ENCODE peak calls at places on chromosome 13, in six cellular contexts. One of them, this sample, is unnamed.
A peak's percentile ranks its signal among the peaks of the same experiment; 100 is the strongest.

GRCh38 chr13:76854894-76855293 is 31.3 kb downstream of the KCTD12 start:
- DNase-seq in suprapubic skin: no peak
- DNase-seq in type B pancreatic cell: no peak
- DNase-seq in brain microvascular endothelial cell: no peak
- DNase-seq in CD4-positive, alpha-beta T cell: no peak
- DNase-seq in foreskin fibroblast: no peak
- DNase-seq in this sample: no peak

GRCh38 chr13:28204690-28205443 is 66.5 kb downstream of the PAN3 start:
- DNase-seq in suprapubic skin: no peak
- DNase-seq in type B pancreatic cell: no peak
- DNase-seq in brain microvascular endothelial cell: no peak
- DNase-seq in CD4-positive, alpha-beta T cell: no peak
- DNase-seq in foreskin fibroblast: no peak
- DNase-seq in this sample: no peak

GRCh38 chr13:32175307-32175706 is 139.9 kb downstream of the ZAR1L start:
- DNase-seq in suprapubic skin: no peak
- DNase-seq in type B pancreatic cell: no peak
- DNase-seq in brain microvascular endothelial cell: no peak
- DNase-seq in CD4-positive, alpha-beta T cell: no peak
- DNase-seq in foreskin fibroblast: no peak
- DNase-seq in this sample: no peak

GRCh38 chr13:76939215-76939614 is 9.1 kb upstream of the ACOD1 start:
- DNase-seq in suprapubic skin: no peak
- DNase-seq in type B pancreatic cell: no peak
- DNase-seq in brain microvascular endothelial cell: no peak
- DNase-seq in CD4-positive, alpha-beta T cell: no peak
- DNase-seq in foreskin fibroblast: no peak
- DNase-seq in this sample: no peak

GRCh38 chr13:56907766-56908165 is 233.0 kb upstream of the PRR20A start:
- DNase-seq in suprapubic skin: no peak
- DNase-seq in type B pancreatic cell: no peak
- DNase-seq in brain microvascular endothelial cell: no peak
- DNase-seq in CD4-positive, alpha-beta T cell: no peak
- DNase-seq in foreskin fibroblast: no peak
- DNase-seq in this sample: no peak

GRCh38 chr13:97422118-97423054 is 11.6 kb upstream of the RAP2A start:
- DNase-seq in suprapubic skin: no peak
- DNase-seq in type B pancreatic cell: no peak
- DNase-seq in brain microvascular endothelial cell: no peak
- DNase-seq in CD4-positive, alpha-beta T cell: no peak
- DNase-seq in foreskin fibroblast: no peak
- DNase-seq in this sample: no peak

GRCh38 chr13:71602327-71602726 is 264.7 kb downstream of the DACH1 start:
- DNase-seq in suprapubic skin: no peak
- DNase-seq in type B pancreatic cell: no peak
- DNase-seq in brain microvascular endothelial cell: no peak
- DNase-seq in CD4-positive, alpha-beta T cell: no peak
- DNase-seq in foreskin fibroblast: no peak
- DNase-seq in this sample: no peak

GRCh38 chr13:31962661-31963345 is 68.8 kb upstream of the FRY start:
- DNase-seq in suprapubic skin: no peak
- DNase-seq in type B pancreatic cell: no peak
- DNase-seq in brain microvascular endothelial cell: peak; percentile 46
- DNase-seq in CD4-positive, alpha-beta T cell: no peak
- DNase-seq in foreskin fibroblast: no peak
- DNase-seq in this sample: no peak

GRCh38 chr13:95217920-95218830 is 83.1 kb downstream of the ABCC4 start:
- DNase-seq in suprapubic skin: no peak
- DNase-seq in type B pancreatic cell: no peak
- DNase-seq in brain microvascular endothelial cell: no peak
- DNase-seq in CD4-positive, alpha-beta T cell: no peak
- DNase-seq in foreskin fibroblast: no peak
- DNase-seq in this sample: no peak

GRCh38 chr13:40330950-40331349 is 335.5 kb downstream of the FOXO1 start:
- DNase-seq in suprapubic skin: no peak
- DNase-seq in type B pancreatic cell: no peak
- DNase-seq in brain microvascular endothelial cell: no peak
- DNase-seq in CD4-positive, alpha-beta T cell: no peak
- DNase-seq in foreskin fibroblast: no peak
- DNase-seq in this sample: no peak

GRCh38 chr13:53343345-53343744 is 314.7 kb downstream of the OLFM4 start:
- DNase-seq in suprapubic skin: no peak
- DNase-seq in type B pancreatic cell: no peak
- DNase-seq in brain microvascular endothelial cell: no peak
- DNase-seq in CD4-positive, alpha-beta T cell: no peak
- DNase-seq in foreskin fibroblast: no peak
- DNase-seq in this sample: no peak

GRCh38 chr13:91647361-91647970 is 249.0 kb downstream of the GPC5 start:
- DNase-seq in suprapubic skin: no peak
- DNase-seq in type B pancreatic cell: no peak
- DNase-seq in brain microvascular endothelial cell: no peak
- DNase-seq in CD4-positive, alpha-beta T cell: no peak
- DNase-seq in foreskin fibroblast: no peak
- DNase-seq in this sample: no peak

GRCh38 chr13:109401891-109402290 is 384.5 kb downstream of the IRS2 start:
- DNase-seq in suprapubic skin: no peak
- DNase-seq in type B pancreatic cell: no peak
- DNase-seq in brain microvascular endothelial cell: no peak
- DNase-seq in CD4-positive, alpha-beta T cell: no peak
- DNase-seq in foreskin fibroblast: no peak
- DNase-seq in this sample: no peak

GRCh38 chr13:73998631-73999030 is 135.6 kb downstream of the KLF12 start:
- DNase-seq in suprapubic skin: no peak
- DNase-seq in type B pancreatic cell: no peak
- DNase-seq in brain microvascular endothelial cell: no peak
- DNase-seq in CD4-positive, alpha-beta T cell: no peak
- DNase-seq in foreskin fibroblast: no peak
- DNase-seq in this sample: no peak
- TF ChIP-seq CTCF in suprapubic skin: no peak
- TF ChIP-seq CTCF in type B pancreatic cell: no peak
- TF ChIP-seq CTCF in brain microvascular endothelial cell: no peak
- TF ChIP-seq CTCF in CD4-positive, alpha-beta T cell: no peak
- TF ChIP-seq CTCF in foreskin fibroblast: no peak
- TF ChIP-seq CTCF in this sample: no peak

DNA sequence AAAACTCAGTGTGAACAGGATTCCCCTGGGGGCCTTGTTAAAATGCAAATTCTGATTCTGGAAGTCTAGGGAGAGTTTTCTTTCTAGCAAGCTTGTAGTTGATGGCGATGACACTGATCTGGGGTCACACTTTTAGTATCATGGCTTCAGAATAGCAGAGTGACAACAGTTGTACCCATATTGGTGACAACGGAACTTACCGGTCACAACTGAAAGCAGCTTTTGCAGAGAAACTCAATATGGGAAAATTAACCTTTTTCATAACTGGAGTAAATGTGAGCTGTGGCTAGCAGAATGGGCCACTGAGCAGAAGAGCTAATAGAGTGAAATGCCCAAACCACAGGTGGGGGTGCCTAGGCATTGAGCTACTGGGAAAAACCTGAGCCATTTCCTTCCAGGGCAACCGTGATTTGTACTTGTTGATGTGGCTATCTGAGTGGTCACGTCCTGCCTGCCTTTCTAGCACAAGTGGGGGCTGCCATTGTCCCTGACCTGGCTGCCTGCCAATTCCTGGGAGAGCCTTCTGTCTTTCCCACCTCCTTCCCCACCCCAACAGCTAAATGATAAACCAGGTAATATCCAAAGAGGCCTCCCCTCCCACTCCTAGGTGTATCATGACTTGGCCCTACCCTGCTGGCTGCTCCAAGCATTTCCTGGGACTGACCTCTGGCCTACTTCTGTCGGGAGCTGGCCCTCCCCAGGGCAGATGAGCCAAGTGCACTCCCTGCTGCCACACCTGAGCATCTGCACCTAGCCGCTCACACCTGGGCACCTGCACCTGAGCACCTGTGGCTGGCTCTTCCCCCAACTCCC is 1.7 kb upstream of the SLC10A2 start:
- DNase-seq in suprapubic skin: no peak
- DNase-seq in type B pancreatic cell: no peak
- DNase-seq in brain microvascular endothelial cell: no peak
- DNase-seq in CD4-positive, alpha-beta T cell: no peak
- DNase-seq in foreskin fibroblast: no peak
- DNase-seq in this sample: no peak
- TF ChIP-seq CTCF in suprapubic skin: peak; percentile 13
- TF ChIP-seq CTCF in type B pancreatic cell: no peak
- TF ChIP-seq CTCF in brain microvascular endothelial cell: no peak
- TF ChIP-seq CTCF in CD4-positive, alpha-beta T cell: no peak
- TF ChIP-seq CTCF in foreskin fibroblast: no peak
- TF ChIP-seq CTCF in this sample: no peak

GRCh38 chr13:24651718-24652345 is 28.4 kb upstream of the ATP12A start:
- DNase-seq in suprapubic skin: no peak
- DNase-seq in type B pancreatic cell: no peak
- DNase-seq in brain microvascular endothelial cell: no peak
- DNase-seq in CD4-positive, alpha-beta T cell: no peak
- DNase-seq in foreskin fibroblast: no peak
- DNase-seq in this sample: peak; percentile 71

GRCh38 chr13:24652346-24652745 is 27.9 kb upstream of the ATP12A start:
- DNase-seq in suprapubic skin: no peak
- DNase-seq in type B pancreatic cell: no peak
- DNase-seq in brain microvascular endothelial cell: no peak
- DNase-seq in CD4-positive, alpha-beta T cell: no peak
- DNase-seq in foreskin fibroblast: no peak
- DNase-seq in this sample: peak; percentile 48

GRCh38 chr13:24650157-24650556 is 30.1 kb upstream of the ATP12A start:
- DNase-seq in suprapubic skin: no peak
- DNase-seq in type B pancreatic cell: no peak
- DNase-seq in brain microvascular endothelial cell: no peak
- DNase-seq in CD4-positive, alpha-beta T cell: no peak
- DNase-seq in foreskin fibroblast: peak; percentile 66
- DNase-seq in this sample: no peak

GRCh38 chr13:24659239-24659638 is 21.0 kb upstream of the ATP12A start:
- DNase-seq in suprapubic skin: no peak
- DNase-seq in type B pancreatic cell: no peak
- DNase-seq in brain microvascular endothelial cell: no peak
- DNase-seq in CD4-positive, alpha-beta T cell: no peak
- DNase-seq in foreskin fibroblast: no peak
- DNase-seq in this sample: no peak

GRCh38 chr13:24654741-24655140 is 25.5 kb upstream of the ATP12A start:
- DNase-seq in suprapubic skin: no peak
- DNase-seq in type B pancreatic cell: no peak
- DNase-seq in brain microvascular endothelial cell: peak; percentile 65
- DNase-seq in CD4-positive, alpha-beta T cell: no peak
- DNase-seq in foreskin fibroblast: peak; percentile 18
- DNase-seq in this sample: no peak
- TF ChIP-seq CTCF in suprapubic skin: no peak
- TF ChIP-seq CTCF in type B pancreatic cell: no peak
- TF ChIP-seq CTCF in brain microvascular endothelial cell: no peak
- TF ChIP-seq CTCF in CD4-positive, alpha-beta T cell: no peak
- TF ChIP-seq CTCF in foreskin fibroblast: no peak
- TF ChIP-seq CTCF in this sample: no peak

DNA sequence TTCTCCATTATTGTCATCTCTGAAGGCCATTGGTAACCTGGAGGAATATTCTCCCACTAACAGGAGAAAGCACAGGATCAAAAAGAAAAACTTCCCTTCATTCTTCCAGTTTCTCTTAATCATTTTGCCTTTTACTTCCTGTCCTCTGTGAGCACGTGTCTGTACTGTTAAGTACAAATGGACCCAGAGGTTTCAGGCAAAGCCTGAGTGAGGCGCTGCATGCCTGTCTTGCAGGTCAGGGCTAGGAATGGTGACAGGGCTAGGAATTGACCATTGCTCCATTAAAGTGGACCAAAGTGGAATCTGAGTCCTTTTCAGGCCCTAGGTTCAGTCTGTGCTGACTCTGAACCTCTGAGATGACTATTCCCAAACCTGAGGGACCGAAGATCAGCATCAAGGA is 326.7 kb downstream of the SHISA2 start:
- DNase-seq in suprapubic skin: no peak
- DNase-seq in type B pancreatic cell: no peak
- DNase-seq in brain microvascular endothelial cell: no peak
- DNase-seq in CD4-positive, alpha-beta T cell: no peak
- DNase-seq in foreskin fibroblast: no peak
- DNase-seq in this sample: no peak
- TF ChIP-seq CTCF in suprapubic skin: no peak
- TF ChIP-seq CTCF in type B pancreatic cell: no peak
- TF ChIP-seq CTCF in brain microvascular endothelial cell: peak; percentile 26
- TF ChIP-seq CTCF in CD4-positive, alpha-beta T cell: no peak
- TF ChIP-seq CTCF in foreskin fibroblast: no peak
- TF ChIP-seq CTCF in this sample: no peak

GRCh38 chr13:113863511-113864302 is at the start of gene GAS6:
- DNase-seq in suprapubic skin: peak; percentile 76
- DNase-seq in type B pancreatic cell: peak; percentile 69
- DNase-seq in brain microvascular endothelial cell: no peak
- DNase-seq in CD4-positive, alpha-beta T cell: no peak
- DNase-seq in foreskin fibroblast: peak; percentile 51
- DNase-seq in this sample: peak; percentile 84
- TF ChIP-seq CTCF in suprapubic skin: no peak
- TF ChIP-seq CTCF in type B pancreatic cell: peak; percentile 26
- TF ChIP-seq CTCF in brain microvascular endothelial cell: no peak
- TF ChIP-seq CTCF in CD4-positive, alpha-beta T cell: no peak
- TF ChIP-seq CTCF in foreskin fibroblast: peak; percentile 5
- TF ChIP-seq CTCF in this sample: peak; percentile 38

GRCh38 chr13:98755116-98755515 is 2.6 kb upstream of the SLC15A1 start:
- DNase-seq in suprapubic skin: no peak
- DNase-seq in type B pancreatic cell: no peak
- DNase-seq in brain microvascular endothelial cell: no peak
- DNase-seq in CD4-positive, alpha-beta T cell: no peak
- DNase-seq in foreskin fibroblast: no peak
- DNase-seq in this sample: no peak

GRCh38 chr13:98752111-98752941 is at the start of gene SLC15A1:
- DNase-seq in suprapubic skin: no peak
- DNase-seq in type B pancreatic cell: no peak
- DNase-seq in brain microvascular endothelial cell: no peak
- DNase-seq in CD4-positive, alpha-beta T cell: no peak
- DNase-seq in foreskin fibroblast: no peak
- DNase-seq in this sample: no peak

GRCh38 chr13:98752942-98753290 is 444 bp upstream of the SLC15A1 start:
- DNase-seq in suprapubic skin: no peak
- DNase-seq in type B pancreatic cell: no peak
- DNase-seq in brain microvascular endothelial cell: no peak
- DNase-seq in CD4-positive, alpha-beta T cell: no peak
- DNase-seq in foreskin fibroblast: no peak
- DNase-seq in this sample: no peak

GRCh38 chr13:98749501-98749900 is 3.0 kb downstream of the SLC15A1 start:
- DNase-seq in suprapubic skin: no peak
- DNase-seq in type B pancreatic cell: no peak
- DNase-seq in brain microvascular endothelial cell: no peak
- DNase-seq in CD4-positive, alpha-beta T cell: no peak
- DNase-seq in foreskin fibroblast: peak; percentile 48
- DNase-seq in this sample: no peak

GRCh38 chr13:98751397-98752110 is 918 bp downstream of the SLC15A1 start:
- DNase-seq in suprapubic skin: no peak
- DNase-seq in type B pancreatic cell: no peak
- DNase-seq in brain microvascular endothelial cell: no peak
- DNase-seq in CD4-positive, alpha-beta T cell: no peak
- DNase-seq in foreskin fibroblast: peak; percentile 28
- DNase-seq in this sample: no peak
- TF ChIP-seq CTCF in suprapubic skin: no peak
- TF ChIP-seq CTCF in type B pancreatic cell: no peak
- TF ChIP-seq CTCF in brain microvascular endothelial cell: no peak
- TF ChIP-seq CTCF in CD4-positive, alpha-beta T cell: no peak
- TF ChIP-seq CTCF in foreskin fibroblast: no peak
- TF ChIP-seq CTCF in this sample: no peak